ENCODE peak calls at places on chromosomes 16 and 17, in eight cellular contexts. Q, J, C, Z, H, K, R and W are unnamed samples.

GRCh38 chr16:87708181-87708580 is 57.6 kb downstream of the KLHDC4 start:
- DNase-seq in C (no peak), H (no peak), Z (no peak), K (no peak), Q (no peak), J (no peak), R (no peak), W (no peak)

GRCh38 chr17:77315551-77316190 is 174.9 kb downstream of the SEC14L1 start:
- DNase-seq in K (no peak), R (peak), H (no peak), Q (no peak), C (no peak), Z (no peak), J (no peak), W (no peak)

GRCh38 chr16:5065813-5066212 is at the start of gene C16orf89:
- DNase-seq in K (no peak), Q (no peak), J (no peak), R (no peak), C (no peak), Z (no peak), H (no peak), W (no peak)

GRCh38 chr16:57938936-57939871 is 31.7 kb downstream of the CNGB1 start:
- DNase-seq in K (no peak), J (peak), R (peak), Z (peak), Q (no peak), H (no peak), C (no peak), W (peak)

GRCh38 chr17:43976956-43977837 is 23.5 kb upstream of the PYY start:
- DNase-seq in H (no peak), C (no peak), Q (no peak), J (no peak), K (no peak), R (no peak), Z (no peak), W (no peak)

GRCh38 chr16:11183035-11183812 is 72.8 kb downstream of the SOCS1 start:
- DNase-seq in H (no peak), Q (no peak), R (no peak), J (no peak), C (no peak), K (no peak), Z (no peak), W (no peak)

GRCh38 chr17:62862251-62862650 is 54.1 kb upstream of the MARCHF10 start:
- DNase-seq in J (no peak), Q (no peak), H (no peak), R (no peak), Z (no peak), C (no peak), K (no peak), W (peak)

GRCh38 chr16:4290236-4290830 is 17.5 kb upstream of the TFAP4 start:
- DNase-seq in H (no peak), Z (peak), Q (no peak), K (peak), J (no peak), R (peak), C (no peak), W (peak)

GRCh38 chr16:89096042-89096717 is 2.5 kb downstream of the ACSF3 start:
- DNase-seq in Z (no peak), K (no peak), H (no peak), R (no peak), C (no peak), Q (no peak), J (no peak), W (no peak)

GRCh38 chr17:17886747-17887146 is 50.0 kb upstream of the SREBF1 start:
- DNase-seq in Z (no peak), C (no peak), R (no peak), K (no peak), H (no peak), J (peak), Q (no peak), W (no peak)

GRCh38 chr17:7997186-7997585 is 5.2 kb upstream of the GUCY2D start:
- DNase-seq in K (no peak), H (no peak), Z (peak), Q (peak), R (peak), C (peak), J (no peak), W (peak)

GRCh38 chr17:34713687-34714086 is 134.3 kb downstream of the TMEM132E start:
- DNase-seq in J (no peak), Z (no peak), C (no peak), Q (no peak), H (no peak), K (no peak), R (no peak), W (no peak)

GRCh38 chr16:69567031-69567680 is 1.4 kb downstream of the NFAT5 start:
- DNase-seq in H (no peak), R (peak), J (peak), K (no peak), Q (peak), C (peak), Z (no peak), W (peak)

GRCh38 chr16:68069511-68070248 is 15.5 kb upstream of the NFATC3 start:
- DNase-seq in Q (peak), Z (no peak), J (no peak), C (no peak), H (peak), R (no peak), K (no peak), W (no peak)

GRCh38 chr16:74024997-74025396 is 271.6 kb upstream of the PSMD7 start:
- DNase-seq in R (no peak), Q (no peak), J (no peak), K (no peak), Z (no peak), H (no peak), C (no peak), W (no peak)

GRCh38 chr16:72561-73537 is at the start of gene RHBDF1:
- DNase-seq in Q (no peak), Z (peak), C (peak), H (no peak), J (peak), K (no peak), R (no peak), W (peak)

GRCh38 chr16:583470-583814 is 6.4 kb upstream of the RAB40C start:
- DNase-seq in Z (no peak), H (no peak), C (no peak), K (no peak), R (no peak), J (no peak), Q (peak), W (no peak)

GRCh38 chr16:67403976-67404555 is 10.8 kb upstream of the TPPP3 start:
- DNase-seq in Z (no peak), C (no peak), H (no peak), K (no peak), Q (no peak), J (no peak), R (no peak), W (no peak)

GRCh38 chr16:86092586-86093480 is 193.9 kb downstream of the IRF8 start:
- DNase-seq in K (no peak), Q (no peak), J (no peak), H (no peak), R (no peak), C (no peak), Z (no peak), W (no peak)

GRCh38 chr17:43667506-43668438 is 6.0 kb upstream of the MEOX1 start:
- DNase-seq in H (no peak), Q (no peak), R (peak), J (no peak), Z (no peak), K (no peak), C (no peak), W (no peak)

GRCh38 chr16:17211797-17212196 is 259.0 kb downstream of the XYLT1 start:
- DNase-seq in C (peak), K (no peak), Q (no peak), H (peak), R (no peak), J (no peak), Z (no peak), W (no peak)